ENCODE peak calls at places on chromosomes 13 and 19, in nine cellular contexts. F is T-helper 17 cell; U is GM13977; N is B cell; Z is heart right ventricle; D is CD4-positive, alpha-beta T cell; Y is type B pancreatic cell; B is mammary epithelial cell; P is activated T-cell treated with anti-CD3 and anti-CD28 coated beads for 1 hour. H is an unnamed sample.

GRCh38 chr19:42150940-42151339 is 18.7 kb upstream of the POU2F2 start:
- DNase-seq in F (no peak), U (no peak), N (no peak), Z (no peak), D (no peak), Y (no peak), B (no peak), P (no peak), H (no peak)

GRCh38 chr19:51660975-51661600 is 14.5 kb upstream of the SIGLEC14 start:
- DNase-seq in F (peak), U (peak), N (peak), Z (peak), D (peak), Y (peak), B (peak), P (peak), H (peak)

GRCh38 chr19:34075661-34076091 is 96.6 kb upstream of the LSM14A start:
- DNase-seq in F (no peak), U (no peak), N (no peak), Z (no peak), D (no peak), Y (no peak), B (no peak), P (no peak), H (no peak)

GRCh38 chr19:6767357-6768235 is at the start of gene SH2D3A:
- DNase-seq in F (peak), U (peak), N (peak), Z (peak), D (peak), Y (peak), B (peak), P (peak), H (peak)

GRCh38 chr19:19488041-19488874 is 27.1 kb downstream of the TSSK6 start:
- DNase-seq in F (no peak), U (no peak), N (no peak), Z (peak), D (no peak), Y (no peak), B (no peak), P (no peak), H (no peak)

GRCh38 chr19:53813996-53814395 is 10.1 kb downstream of the NLRP12 start:
- DNase-seq in F (no peak), U (no peak), N (no peak), Z (no peak), D (no peak), Y (no peak), B (peak), P (no peak), H (no peak)

GRCh38 chr19:27887946-27888345 is 1325.0 kb downstream of the UQCRFS1 start:
- DNase-seq in F (no peak), U (no peak), N (no peak), Z (no peak), D (no peak), Y (no peak), B (no peak), P (no peak), H (no peak)

GRCh38 chr13:20567881-20568528 is 1.0 kb downstream of the IFT88 start:
- DNase-seq in F (no peak), U (no peak), N (no peak), Z (no peak), D (no peak), Y (no peak), B (no peak), P (no peak), H (no peak)

GRCh38 chr13:99434258-99434788 is 66.9 kb upstream of the TM9SF2 start:
- DNase-seq in F (peak), U (no peak), N (peak), Z (no peak), D (peak), Y (no peak), B (no peak), P (peak), H (no peak)

H was measured in Ammon's horn.